ENCODE peak calls at places on chromosomes 6 and 20, in seven cellular contexts. S, V, X, N, K, A and B are unnamed samples.

GRCh38 chr20:21571841-21572690 is 58.2 kb upstream of the NKX2-2 start:
- DNase-seq in S (peak), V (peak), X (no peak), N (no peak), K (peak), A (no peak), B (no peak)

GRCh38 chr6:148328876-148329567 is 13.6 kb upstream of the SASH1 start:
- DNase-seq in S (peak), V (no peak), X (no peak), N (no peak), K (no peak), A (no peak), B (no peak)

GRCh38 chr6:162179196-162179951 is 548.2 kb downstream of the PRKN start:
- DNase-seq in S (no peak), V (no peak), X (no peak), N (no peak), K (no peak), A (no peak), B (no peak)

GRCh38 chr20:38108438-38109024 is 56.5 kb downstream of the TGM2 start:
- DNase-seq in S (peak), V (peak), X (no peak), N (no peak), K (no peak), A (no peak), B (peak)

GRCh38 chr6:30685977-30686907 is at the start of gene PPP1R18:
- DNase-seq in S (peak), V (peak), X (peak), N (peak), K (no peak), A (peak), B (no peak)

GRCh38 chr6:170067923-170068360 is 222.9 kb downstream of the DLL1 start:
- DNase-seq in S (no peak), V (no peak), X (no peak), N (no peak), K (no peak), A (no peak), B (no peak)

GRCh38 chr20:58714923-58715708 is 22.5 kb downstream of the NPEPL1 start:
- DNase-seq in S (no peak), V (no peak), X (no peak), N (no peak), K (no peak), A (no peak), B (no peak)

GRCh38 chr20:25355866-25356265 is 34.8 kb downstream of the ABHD12 start:
- DNase-seq in S (no peak), V (no peak), X (no peak), N (no peak), K (no peak), A (no peak), B (no peak)